ENCODE peak calls at places on chromosomes 11 and 22, in seven cellular contexts. K is IMR-90, D is neuronal stem cell, L is GM23338, I is PC-9, V is H1, W is hepatocyte. E is an unnamed sample.

GRCh38 chr11:114891911-114892310 is 213.6 kb downstream of the NXPE2 start:
- DNase-seq in K (no peak), D (no peak), L (no peak), I (no peak), V (no peak), W (no peak), E (no peak)

GRCh38 chr11:36034572-36035331 is 90.9 kb downstream of the LDLRAD3 start:
- DNase-seq in K (peak; percentile 90), D (no peak), L (no peak), I (peak; percentile 97), V (no peak), W (peak; percentile 60), E (peak; percentile 35)

GRCh38 chr11:132638421-132638820 is 893.9 kb downstream of the OPCML start:
- DNase-seq in K (no peak), D (no peak), L (no peak), I (no peak), V (no peak), W (no peak), E (no peak)

GRCh38 chr11:127962416-127962815 is 624.9 kb downstream of the ETS1 start:
- DNase-seq in K (no peak), D (no peak), L (no peak), I (no peak), V (no peak), W (no peak), E (no peak)

GRCh38 chr22:31343235-31344191 is 2.6 kb downstream of the PATZ1 start:
- DNase-seq in K (peak; percentile 26), D (peak; percentile 74), L (peak; percentile 92), I (peak; percentile 94), V (peak; percentile 89), W (peak; percentile 80), E (peak; percentile 67)

GRCh38 chr11:40337118-40337517 is 1122.3 kb downstream of the LRRC4C start:
- DNase-seq in K (peak; percentile 67), D (no peak), L (no peak), I (no peak), V (no peak), W (no peak), E (no peak)

GRCh38 chr11:87924125-87924524 is 251.1 kb downstream of the RAB38 start:
- DNase-seq in K (no peak), D (no peak), L (no peak), I (no peak), V (no peak), W (no peak), E (no peak)

GRCh38 chr11:99015634-99016454 is 4.9 kb upstream of the CNTN5 start:
- DNase-seq in K (peak; percentile 51), D (peak; percentile 42), L (peak; percentile 71), I (peak; percentile 50), V (no peak), W (peak; percentile 70), E (peak; percentile 48)

GRCh38 chr22:20315337-20316216 is 4.3 kb downstream of the DGCR6L start:
- DNase-seq in K (no peak), D (no peak), L (no peak), I (no peak), V (peak; percentile 39), W (no peak), E (no peak)

GRCh38 chr22:40215266-40215665 is 37.5 kb downstream of the TNRC6B start:
- DNase-seq in K (no peak), D (no peak), L (no peak), I (no peak), V (peak; percentile 45), W (no peak), E (no peak)

GRCh38 chr22:45418056-45418769 is 4.7 kb downstream of the RIBC2 start:
- DNase-seq in K (no peak), D (no peak), L (no peak), I (no peak), V (peak; percentile 39), W (no peak), E (no peak)

GRCh38 chr11:121889168-121889567 is 226.8 kb downstream of the BLID start:
- DNase-seq in K (peak; percentile 41), D (no peak), L (no peak), I (no peak), V (no peak), W (no peak), E (no peak)

GRCh38 chr11:58395581-58395980 is 11.1 kb downstream of the OR5B3 start:
- DNase-seq in K (peak; percentile 71), D (no peak), L (no peak), I (no peak), V (no peak), W (no peak), E (no peak)

GRCh38 chr11:116869610-116870009 is 32.2 kb upstream of the APOA1 start:
- DNase-seq in K (no peak), D (no peak), L (peak; percentile 10), I (no peak), V (no peak), W (no peak), E (no peak)

GRCh38 chr22:32752326-32752725 is 49.2 kb upstream of the TIMP3 start:
- DNase-seq in K (peak; percentile 63), D (no peak), L (no peak), I (no peak), V (no peak), W (no peak), E (no peak)

GRCh38 chr11:78525720-78526119 is 48.9 kb downstream of the NARS2 start:
- DNase-seq in K (no peak), D (no peak), L (no peak), I (no peak), V (no peak), W (no peak), E (no peak)

GRCh38 chr11:102521121-102521520 is 9.4 kb downstream of the MMP7 start:
- DNase-seq in K (no peak), D (no peak), L (no peak), I (no peak), V (no peak), W (no peak), E (no peak)
- H2AFZ ChIP-seq in K (no peak overlapping the region), D (no peak overlapping the region), L (no peak overlapping the region), I (no peak overlapping the region), V (no peak overlapping the region), W (no peak overlapping the region), E (no peak overlapping the region)

DNA sequence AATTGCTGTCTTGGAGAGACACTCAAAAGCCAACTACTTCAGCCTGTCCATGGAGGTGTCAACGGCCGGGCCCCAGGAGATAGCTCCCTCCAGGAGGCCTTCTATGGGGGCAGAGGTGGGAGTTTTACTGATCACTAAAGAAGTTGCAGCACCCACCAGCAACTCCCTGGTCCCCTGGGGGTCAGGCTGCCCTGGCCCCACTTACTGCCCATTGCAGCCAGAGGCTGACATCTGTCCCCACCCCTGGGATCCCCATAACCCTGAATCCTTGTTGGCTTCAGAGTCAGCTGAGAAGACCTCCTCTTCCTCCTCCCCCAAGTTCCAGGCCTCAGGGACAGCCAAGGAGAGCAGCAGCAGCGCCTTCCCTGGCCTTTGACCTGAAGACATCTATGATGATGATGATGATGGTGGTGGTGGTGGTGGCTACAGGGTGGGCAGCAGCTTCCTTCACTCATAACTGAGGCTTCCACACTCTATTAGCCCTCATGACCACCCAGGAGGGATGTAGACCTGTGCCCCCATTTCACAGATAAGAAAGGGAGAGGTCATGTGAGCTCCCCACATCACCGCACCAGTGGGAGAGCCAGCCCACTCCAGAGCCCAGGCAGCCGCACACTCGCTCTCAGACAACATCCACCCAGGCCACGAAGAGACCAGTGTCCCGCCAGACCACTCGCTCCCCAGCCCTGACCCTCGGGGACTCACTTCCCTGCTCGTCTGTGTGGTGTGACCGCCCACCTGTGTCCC is 43.8 kb upstream of the FGF3 start:
- DNase-seq in K (no peak), D (no peak), L (no peak), I (peak; percentile 17), V (no peak), W (no peak), E (no peak)
- H3K4me1 ChIP-seq in K (peaks cover 2% of the 10 kb centered on the region), D (peaks cover 5% of the 10 kb centered on the region), L (no peaks in the 10 kb centered on the region), I (peaks cover 12% of the 10 kb centered on the region), V (no peaks in the 10 kb centered on the region), W (no peaks in the 10 kb centered on the region), E (no peaks in the 10 kb centered on the region)

GRCh38 chr11:111086058-111086457 is 159.5 kb upstream of the POU2AF2 start:
- DNase-seq in K (no peak), D (no peak), L (peak; percentile 21), I (no peak), V (no peak), W (peak; percentile 15), E (no peak)

GRCh38 chr11:111077938-111078337 is 167.6 kb upstream of the POU2AF2 start:
- DNase-seq in K (peak; percentile 7), D (no peak), L (no peak), I (no peak), V (no peak), W (no peak), E (no peak)

DNA sequence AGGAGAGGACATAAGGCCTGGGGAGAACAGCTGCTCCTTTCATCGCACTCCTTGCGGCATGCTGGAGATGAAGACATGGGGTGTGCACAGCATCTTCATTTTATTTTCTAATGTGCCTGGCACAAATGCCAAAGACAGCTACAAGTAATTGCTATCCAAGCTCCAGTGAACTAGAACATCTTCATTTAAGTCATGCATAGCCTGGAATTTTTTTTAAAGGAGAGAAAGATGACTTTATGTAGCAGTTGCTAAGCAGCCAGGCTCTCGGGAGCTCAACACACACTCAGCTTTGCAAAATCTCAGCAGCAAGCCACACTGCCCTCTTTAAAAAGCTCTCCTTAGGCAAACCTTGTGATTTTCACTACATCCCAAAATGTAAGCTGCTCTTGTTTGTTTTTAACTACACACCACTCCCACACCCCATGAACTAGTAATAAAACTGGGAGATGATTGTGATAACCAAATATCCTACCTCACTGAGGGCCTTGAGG is 164.5 kb upstream of the POU2AF2 start:
- DNase-seq in K (peak; percentile 7), D (no peak), L (no peak), I (no peak), V (no peak), W (peak; percentile 19), E (no peak)
- H2AFZ ChIP-seq in K (no peak overlapping the region), D (no peak overlapping the region), L (peak overlapping the region; percentile 74), I (no peak overlapping the region), V (no peak overlapping the region), W (no peak overlapping the region), E (no peak overlapping the region)

DNA sequence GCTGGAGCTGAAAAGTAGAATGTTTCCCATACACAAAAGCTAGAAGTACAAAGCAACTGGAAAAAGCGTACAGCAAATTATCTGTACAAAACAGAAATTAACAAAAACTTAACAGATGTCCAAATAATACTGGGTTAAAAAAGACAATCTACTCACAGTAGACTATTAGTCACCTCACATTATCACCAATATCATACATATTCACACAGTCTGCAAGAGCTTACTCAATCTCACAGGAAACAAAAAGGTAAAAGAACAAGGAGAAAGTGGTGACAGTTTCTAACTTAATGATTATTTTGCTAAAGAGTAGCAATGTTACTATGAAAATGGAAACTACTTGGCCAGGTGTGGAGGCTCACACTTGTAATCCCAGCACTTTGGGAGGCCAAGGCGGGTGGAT is 11.9 kb downstream of the CELF1 start:
- DNase-seq in K (no peak), D (no peak), L (no peak), I (no peak), V (no peak), W (no peak), E (no peak)
- H3K4me1 ChIP-seq in K (peaks cover 13% of the 10 kb centered on the region), D (no peaks in the 10 kb centered on the region), L (peaks cover 41% of the 10 kb centered on the region), I (peaks cover 34% of the 10 kb centered on the region), V (peaks cover 6% of the 10 kb centered on the region), W (peaks cover 27% of the 10 kb centered on the region), E (peaks cover 52% of the 10 kb centered on the region)